ENCODE peak calls at places on chromosomes 3 and 15, in seven cellular contexts. Y, E, T, H, W, Q and C are unnamed samples.

GRCh38 chr3:196699749-196700148 is 12.3 kb downstream of the CEP19 start:
- DNase-seq in Y (no peak), E (no peak), T (no peak), H (no peak), W (no peak), Q (no peak), C (no peak)

GRCh38 chr15:71114887-71115566 is at the start of gene THSD4:
- DNase-seq in Y (peak; percentile 83), E (peak; percentile 91), T (peak; percentile 57), H (peak; percentile 78), W (peak; percentile 66), Q (peak; percentile 79), C (peak; percentile 90)

GRCh38 chr3:178152010-178152409 is 384.2 kb upstream of the KCNMB2 start:
- DNase-seq in Y (no peak), E (no peak), T (no peak), H (no peak), W (no peak), Q (peak; percentile 12), C (no peak)

GRCh38 chr3:102301155-102301554 is 133.7 kb upstream of the ZPLD1 start:
- DNase-seq in Y (no peak), E (no peak), T (no peak), H (no peak), W (no peak), Q (no peak), C (no peak)

GRCh38 chr15:85178366-85178765 is 196.7 kb downstream of the PDE8A start:
- DNase-seq in Y (no peak), E (no peak), T (no peak), H (no peak), W (no peak), Q (no peak), C (no peak)

GRCh38 chr3:72818092-72818721 is 30.0 kb downstream of the SHQ1 start:
- DNase-seq in Y (peak; percentile 23), E (peak; percentile 56), T (no peak), H (no peak), W (peak; percentile 12), Q (peak; percentile 61), C (no peak)

GRCh38 chr3:47420044-47420430 is 39.2 kb downstream of the PTPN23 start:
- DNase-seq in Y (no peak), E (no peak), T (no peak), H (no peak), W (no peak), Q (no peak), C (no peak)

GRCh38 chr3:43894176-43895049 is 203.7 kb downstream of the ABHD5 start:
- DNase-seq in Y (peak; percentile 40), E (peak; percentile 89), T (peak; percentile 65), H (peak; percentile 46), W (peak; percentile 27), Q (peak; percentile 82), C (no peak)

GRCh38 chr3:190378240-190378891 is 9.6 kb upstream of the CLDN16 start:
- DNase-seq in Y (no peak), E (peak; percentile 89), T (peak; percentile 97), H (no peak), W (peak; percentile 99), Q (peak; percentile 91), C (no peak)

GRCh38 chr15:94844533-94845390 is 613.4 kb downstream of the MCTP2 start:
- DNase-seq in Y (peak; percentile 92), E (peak; percentile 5), T (peak; percentile 45), H (peak; percentile 75), W (no peak), Q (peak; percentile 37), C (peak; percentile 70)

GRCh38 chr3:143634991-143635390 is 213.3 kb downstream of the SLC9A9 start:
- DNase-seq in Y (peak; percentile 64), E (no peak), T (peak; percentile 11), H (no peak), W (no peak), Q (no peak), C (peak; percentile 37)

GRCh38 chr15:57708047-57708446 is 1.5 kb downstream of the POLR2M start:
- DNase-seq in Y (no peak), E (peak; percentile 68), T (peak; percentile 32), H (no peak), W (no peak), Q (peak; percentile 40), C (no peak)

GRCh38 chr3:184428561-184429175 is 48.8 kb downstream of the CHRD start:
- DNase-seq in Y (no peak), E (peak; percentile 49), T (peak; percentile 93), H (no peak), W (no peak), Q (peak; percentile 17), C (no peak)

GRCh38 chr3:115323380-115323779 is 176.3 kb upstream of the ZBTB20 start:
- DNase-seq in Y (no peak), E (peak; percentile 57), T (no peak), H (no peak), W (no peak), Q (no peak), C (no peak)

GRCh38 chr3:71255498-71255897 is 328.0 kb downstream of the FOXP1 start:
- DNase-seq in Y (no peak), E (no peak), T (no peak), H (no peak), W (no peak), Q (no peak), C (no peak)

GRCh38 chr3:106528932-106529331 is 660.1 kb upstream of the CBLB start:
- DNase-seq in Y (no peak), E (no peak), T (no peak), H (no peak), W (no peak), Q (no peak), C (no peak)

GRCh38 chr15:39880718-39881387 is 39.2 kb downstream of the GPR176 start:
- DNase-seq in Y (no peak), E (no peak), T (no peak), H (no peak), W (no peak), Q (no peak), C (no peak)
- H3K4me3 ChIP-seq in Y (no peak overlapping the region), E (no peak overlapping the region), T (no peak overlapping the region), H (no peak overlapping the region), W (no peak overlapping the region), Q (no peak overlapping the region), C (no peak overlapping the region)

GRCh38 chr3:88032245-88032644 is 26.6 kb downstream of the CGGBP1 start:
- DNase-seq in Y (no peak), E (peak; percentile 37), T (peak; percentile 6), H (no peak), W (no peak), Q (no peak), C (no peak)
- H3K4me3 ChIP-seq in Y (no peak overlapping the region), E (peak overlapping the region; percentile 77), T (peak overlapping the region; percentile 66), H (peak overlapping the region; percentile 35), W (no peak overlapping the region), Q (peak overlapping the region; percentile 46), C (no peak overlapping the region)

GRCh38 chr15:41263891-41264351 is 32.9 kb downstream of the CHP1 start:
- DNase-seq in Y (no peak), E (peak; percentile 4), T (peak; percentile 31), H (no peak), W (no peak), Q (peak; percentile 75), C (no peak)
- H3K4me3 ChIP-seq in Y (no peak overlapping the region), E (no peak overlapping the region), T (no peak overlapping the region), H (no peak overlapping the region), W (no peak overlapping the region), Q (no peak overlapping the region), C (no peak overlapping the region)

GRCh38 chr15:41970456-41970855 is 1.9 kb downstream of the EHD4 start:
- DNase-seq in Y (no peak), E (no peak), T (no peak), H (no peak), W (no peak), Q (no peak), C (no peak)
- H3K4me3 ChIP-seq in Y (no peak overlapping the region), E (peak overlapping the region; percentile 90), T (peak overlapping the region; percentile 15), H (no peak overlapping the region), W (no peak overlapping the region), Q (peak overlapping the region; percentile 11), C (peak overlapping the region; percentile 24)

GRCh38 chr3:11096266-11097135 is 57.8 kb upstream of the HRH1 start:
- DNase-seq in Y (peak; percentile 45), E (peak; percentile 98), T (peak; percentile 87), H (peak; percentile 89), W (peak; percentile 93), Q (peak; percentile 92), C (peak; percentile 69)
- H3K4me3 ChIP-seq in Y (no peak overlapping the region), E (peak overlapping the region; percentile 73), T (peak overlapping the region; percentile 54), H (no peak overlapping the region), W (peak overlapping the region; percentile 33), Q (peak overlapping the region; percentile 36), C (no peak overlapping the region)

GRCh38 chr15:68277131-68277604 is 377 bp upstream of the FEM1B start:
- DNase-seq in Y (peak; percentile 51), E (peak; percentile 73), T (peak; percentile 52), H (peak; percentile 59), W (no peak), Q (peak; percentile 79), C (peak; percentile 50)

GRCh38 chr15:68275165-68275746 is 2.3 kb upstream of the FEM1B start:
- DNase-seq in Y (no peak), E (no peak), T (no peak), H (no peak), W (peak; percentile 76), Q (no peak), C (peak; percentile 75)

GRCh38 chr15:68277605-68278344 is at the start of gene FEM1B:
- DNase-seq in Y (peak; percentile 90), E (peak; percentile 96), T (peak; percentile 89), H (peak; percentile 93), W (peak; percentile 95), Q (peak; percentile 96), C (peak; percentile 89)

GRCh38 chr15:68278345-68279217 is 1.0 kb downstream of the FEM1B start:
- DNase-seq in Y (peak; percentile 66), E (peak; percentile 68), T (peak; percentile 60), H (no peak), W (peak; percentile 54), Q (peak; percentile 20), C (no peak)

GRCh38 chr15:68276668-68277067 is 877 bp upstream of the FEM1B start:
- DNase-seq in Y (no peak), E (no peak), T (no peak), H (no peak), W (no peak), Q (no peak), C (no peak)
- H3K4me3 ChIP-seq in Y (no peak overlapping the region), E (peak overlapping the region; percentile 99), T (peak overlapping the region; percentile 73), H (peak overlapping the region; percentile 86), W (peak overlapping the region; percentile 88), Q (peak overlapping the region; percentile 95), C (no peak overlapping the region)